ENCODE peak calls at places on chromosome 22, in six cellular contexts. One of them, this sample, is unnamed.

GRCh38 chr22:46577361-46578249 is 40.2 kb upstream of the CELSR1 start:
- DNase-seq in AG10803: no peak
- DNase-seq in RWPE1: no peak
- DNase-seq in lung: no peak
- DNase-seq in MM.1S: no peak
- DNase-seq in nephron progenitor cell: no peak
- DNase-seq in this sample: no peak

GRCh38 chr22:43862074-43862881 is at the start of gene SULT4A1:
- DNase-seq in AG10803: no peak
- DNase-seq in MM.1S: no peak
- DNase-seq in RWPE1: peak
- DNase-seq in nephron progenitor cell: peak
- DNase-seq in lung: no peak
- DNase-seq in this sample: no peak

GRCh38 chr22:44210721-44211120 is 30.0 kb downstream of the PARVG start:
- DNase-seq in lung: no peak
- DNase-seq in AG10803: peak
- DNase-seq in RWPE1: no peak
- DNase-seq in MM.1S: no peak
- DNase-seq in nephron progenitor cell: no peak
- DNase-seq in this sample: no peak

GRCh38 chr22:21707677-21708076 is 27.9 kb downstream of the YPEL1 start:
- DNase-seq in AG10803: no peak
- DNase-seq in RWPE1: no peak
- DNase-seq in lung: no peak
- DNase-seq in MM.1S: no peak
- DNase-seq in nephron progenitor cell: no peak
- DNase-seq in this sample: no peak

GRCh38 chr22:40451230-40451629 is 80.8 kb downstream of the SGSM3 start:
- DNase-seq in RWPE1: no peak
- DNase-seq in MM.1S: no peak
- DNase-seq in lung: no peak
- DNase-seq in nephron progenitor cell: no peak
- DNase-seq in AG10803: peak
- DNase-seq in this sample: no peak

GRCh38 chr22:19448739-19449421 is 1.4 kb upstream of the C22orf39 start:
- DNase-seq in MM.1S: peak
- DNase-seq in lung: no peak
- DNase-seq in nephron progenitor cell: no peak
- DNase-seq in AG10803: no peak
- DNase-seq in RWPE1: no peak
- DNase-seq in this sample: peak

GRCh38 chr22:16961477-16962186 is 46.4 kb downstream of the GAB4 start:
- DNase-seq in nephron progenitor cell: no peak
- DNase-seq in AG10803: no peak
- DNase-seq in lung: peak
- DNase-seq in MM.1S: no peak
- DNase-seq in RWPE1: no peak
- DNase-seq in this sample: peak

GRCh38 chr22:37715760-37716159 is 18.9 kb downstream of the TRIOBP start:
- DNase-seq in lung: no peak
- DNase-seq in MM.1S: no peak
- DNase-seq in nephron progenitor cell: no peak
- DNase-seq in AG10803: no peak
- DNase-seq in RWPE1: no peak
- DNase-seq in this sample: no peak

GRCh38 chr22:27986937-27987336 is 67.9 kb upstream of the PITPNB start:
- DNase-seq in lung: no peak
- DNase-seq in nephron progenitor cell: no peak
- DNase-seq in RWPE1: no peak
- DNase-seq in AG10803: no peak
- DNase-seq in MM.1S: no peak
- DNase-seq in this sample: no peak

GRCh38 chr22:27984723-27985122 is 65.7 kb upstream of the PITPNB start:
- DNase-seq in RWPE1: no peak
- DNase-seq in MM.1S: no peak
- DNase-seq in AG10803: no peak
- DNase-seq in nephron progenitor cell: no peak
- DNase-seq in lung: no peak
- DNase-seq in this sample: no peak

GRCh38 chr22:27984001-27984695 is 65.1 kb upstream of the PITPNB start:
- DNase-seq in nephron progenitor cell: no peak
- DNase-seq in AG10803: no peak
- DNase-seq in RWPE1: no peak
- DNase-seq in MM.1S: no peak
- DNase-seq in lung: no peak
- DNase-seq in this sample: no peak

GRCh38 chr22:27986459-27986858 is 67.4 kb upstream of the PITPNB start:
- DNase-seq in RWPE1: no peak
- DNase-seq in AG10803: no peak
- DNase-seq in lung: no peak
- DNase-seq in nephron progenitor cell: no peak
- DNase-seq in MM.1S: no peak
- DNase-seq in this sample: no peak

DNA sequence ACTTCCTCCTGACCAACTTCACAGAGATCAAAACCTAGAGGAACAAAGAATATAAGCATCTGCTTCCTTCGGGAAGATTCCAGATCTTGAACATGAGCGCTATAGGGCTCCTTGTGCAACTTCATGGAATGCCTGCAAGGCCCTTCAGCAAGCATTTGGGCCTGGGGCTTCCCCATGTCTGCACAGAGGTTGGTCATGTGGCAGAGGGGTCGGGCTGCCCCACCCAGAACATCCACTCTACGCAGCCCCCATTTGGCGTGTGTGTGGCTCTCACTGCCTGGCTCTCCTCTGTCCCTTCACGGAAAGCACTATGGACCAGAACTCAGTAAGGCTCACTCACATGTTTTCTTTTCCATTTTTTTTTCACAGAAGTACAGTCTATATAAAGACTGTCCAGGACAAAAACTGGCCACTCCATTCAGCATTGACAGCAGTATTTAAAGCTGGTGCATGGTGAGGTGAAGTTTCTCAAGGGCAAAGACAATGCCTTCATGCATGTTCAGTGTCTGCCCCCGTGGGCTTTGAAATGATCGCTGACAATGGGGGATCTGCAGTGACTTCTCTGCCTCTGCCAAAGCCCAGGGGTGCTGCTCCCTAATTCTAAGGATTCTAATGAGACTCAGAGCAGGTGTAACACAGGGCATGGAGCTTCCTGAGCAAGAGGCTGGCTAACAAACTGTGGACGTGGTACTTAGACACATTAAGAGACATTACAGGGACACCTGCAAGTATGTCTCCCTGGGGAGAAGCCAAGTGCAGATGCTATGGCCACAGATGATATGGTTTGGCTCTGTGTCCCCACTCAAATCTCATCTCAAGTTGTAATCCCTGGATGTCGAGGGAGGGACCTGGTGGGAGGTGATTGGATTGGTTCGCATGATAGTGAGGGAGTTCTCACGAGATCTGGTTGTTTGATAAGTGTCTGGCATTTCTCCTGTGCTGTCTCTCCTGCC is 66.5 kb upstream of the PITPNB start:
- DNase-seq in lung: no peak
- DNase-seq in RWPE1: no peak
- DNase-seq in nephron progenitor cell: no peak
- DNase-seq in AG10803: no peak
- DNase-seq in MM.1S: no peak
- DNase-seq in this sample: no peak
- TF ChIP-seq CTCF in lung: no peak
- TF ChIP-seq CTCF in RWPE1: no peak
- TF ChIP-seq CTCF in nephron progenitor cell: no peak
- TF ChIP-seq CTCF in AG10803: no peak
- TF ChIP-seq CTCF in MM.1S: no peak
- TF ChIP-seq CTCF in this sample: no peak

DNA sequence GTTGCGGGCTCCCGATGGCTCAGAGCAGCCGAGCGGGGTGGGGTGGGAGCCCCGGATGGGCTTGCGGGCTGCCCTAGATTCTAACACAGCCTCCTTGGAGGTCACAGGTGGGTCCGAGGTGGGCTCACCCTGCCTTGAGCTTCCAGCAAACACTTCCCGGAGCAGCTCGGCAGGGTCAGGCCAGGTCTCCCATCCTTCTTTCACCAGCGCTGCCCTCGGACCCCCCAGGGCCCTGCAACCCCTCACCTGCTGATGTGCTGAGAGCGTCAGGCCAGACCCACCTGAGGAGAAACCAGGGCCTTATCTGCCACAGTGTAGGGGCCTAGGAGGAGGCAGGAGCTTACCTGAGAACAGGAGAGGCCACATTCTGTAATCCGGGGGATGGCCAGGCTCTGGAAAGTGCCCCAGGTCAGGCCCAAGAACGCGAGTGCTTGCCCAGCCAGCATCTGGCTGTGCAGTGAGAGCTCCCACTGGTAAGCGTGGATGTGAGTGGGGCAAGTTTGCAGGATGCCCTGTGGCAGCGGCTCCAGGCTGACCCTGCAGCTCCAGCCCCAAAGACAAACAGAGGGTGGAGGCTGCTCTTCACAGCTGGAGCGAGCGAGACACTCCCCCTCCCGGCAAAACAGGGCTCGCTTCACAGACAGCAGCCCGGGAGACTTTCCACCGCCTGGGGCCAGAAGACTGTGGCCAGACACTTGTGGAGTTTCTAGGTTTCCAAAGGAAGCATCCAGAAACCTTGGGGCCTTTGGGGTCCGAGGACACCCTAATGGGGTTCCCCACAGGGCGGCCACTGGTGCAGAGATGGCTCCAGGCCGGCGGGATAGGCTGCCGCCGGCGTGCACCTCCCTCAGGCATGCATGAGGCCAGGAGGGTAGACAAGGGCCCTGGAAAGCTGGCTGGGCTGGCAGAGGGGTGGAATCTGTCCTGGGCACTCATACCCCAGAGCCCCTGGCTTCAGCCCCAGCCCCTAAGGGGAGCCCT is at the start of gene IL17REL:
- DNase-seq in MM.1S: no peak
- DNase-seq in nephron progenitor cell: peak
- DNase-seq in AG10803: peak
- DNase-seq in RWPE1: no peak
- DNase-seq in lung: no peak
- DNase-seq in this sample: no peak
- TF ChIP-seq CTCF in MM.1S: no peak
- TF ChIP-seq CTCF in nephron progenitor cell: no peak
- TF ChIP-seq CTCF in AG10803: peak
- TF ChIP-seq CTCF in RWPE1: no peak
- TF ChIP-seq CTCF in lung: no peak
- TF ChIP-seq CTCF in this sample: no peak

DNA sequence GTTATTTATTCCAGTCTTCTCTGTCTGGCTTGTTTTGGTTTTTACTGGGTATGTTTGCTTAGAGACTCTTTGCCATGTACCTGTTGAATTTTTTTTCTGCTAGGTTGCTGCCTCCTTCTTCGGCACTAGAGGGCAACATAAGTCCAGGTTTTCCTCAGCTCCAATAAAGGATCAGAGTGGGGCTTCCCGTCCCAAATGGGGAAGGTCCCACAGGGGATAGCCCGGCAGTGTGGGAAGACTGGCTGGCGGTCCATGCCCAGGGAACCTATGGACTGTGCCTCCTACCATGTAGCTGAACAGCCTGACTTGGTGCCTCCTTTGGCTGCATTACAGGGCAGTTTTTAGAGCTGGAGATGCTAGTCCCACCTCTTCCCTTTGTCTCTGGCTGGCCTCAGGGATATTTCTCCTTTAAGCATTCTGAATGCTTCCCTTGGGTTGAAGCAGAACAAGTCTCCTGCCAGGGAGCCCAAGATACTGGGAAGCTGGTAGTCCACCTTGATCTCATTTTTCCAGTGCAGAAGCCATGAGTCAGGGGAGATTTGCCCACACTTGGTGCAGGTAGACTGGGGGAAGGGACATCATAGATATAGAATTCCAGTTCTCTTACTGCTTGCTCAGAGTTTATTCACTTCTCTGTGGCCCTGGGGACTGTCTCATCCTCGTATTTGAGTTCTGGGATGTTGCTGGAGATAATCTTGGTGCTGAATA is 60.2 kb downstream of the BRD1 start:
- DNase-seq in AG10803: peak
- DNase-seq in MM.1S: peak
- DNase-seq in lung: no peak
- DNase-seq in nephron progenitor cell: no peak
- DNase-seq in RWPE1: no peak
- DNase-seq in this sample: peak
- TF ChIP-seq CTCF in AG10803: peak
- TF ChIP-seq CTCF in MM.1S: peak
- TF ChIP-seq CTCF in lung: peak
- TF ChIP-seq CTCF in nephron progenitor cell: peak
- TF ChIP-seq CTCF in RWPE1: peak
- TF ChIP-seq CTCF in this sample: peak

DNA sequence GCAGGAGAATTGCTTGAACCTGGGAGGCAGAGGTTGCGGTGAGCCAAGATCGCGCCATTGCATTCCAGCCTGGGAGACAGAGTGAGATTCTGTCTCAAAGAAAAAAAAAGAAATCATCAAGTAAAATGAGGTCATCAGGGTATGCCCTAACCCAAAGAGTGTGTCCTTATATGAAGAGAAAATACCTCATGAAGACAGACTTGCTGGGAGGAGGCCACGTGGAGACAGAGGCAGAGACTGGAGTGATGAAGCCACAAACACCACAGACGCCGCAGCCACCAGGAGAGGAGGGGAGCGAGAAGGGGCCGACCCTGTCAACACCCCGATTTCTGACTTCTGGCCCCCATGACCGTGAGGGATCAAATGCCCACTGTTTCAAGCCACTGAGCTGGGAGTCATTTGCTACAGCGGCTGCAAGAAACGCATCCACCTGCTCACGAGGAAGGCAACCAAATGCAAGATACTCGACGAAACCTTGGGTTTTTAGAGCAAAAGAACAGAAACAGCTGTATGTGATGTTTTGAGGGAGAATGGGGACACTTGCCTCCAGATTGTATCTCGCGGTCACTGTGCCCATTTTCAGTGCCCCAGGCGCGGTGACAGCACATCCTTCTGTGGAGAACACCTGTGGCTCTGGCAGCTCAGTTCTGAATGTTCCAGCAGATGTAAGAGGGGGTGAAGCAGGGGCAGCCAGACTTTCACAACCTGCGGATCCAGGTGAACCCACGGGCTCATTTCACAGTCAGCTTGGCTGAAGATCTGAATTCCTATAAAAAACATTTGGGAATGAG is 1317.2 kb downstream of the TBC1D22A start:
- DNase-seq in lung: no peak
- DNase-seq in nephron progenitor cell: no peak
- DNase-seq in AG10803: no peak
- DNase-seq in MM.1S: peak
- DNase-seq in RWPE1: no peak
- DNase-seq in this sample: no peak
- TF ChIP-seq CTCF in lung: no peak
- TF ChIP-seq CTCF in nephron progenitor cell: no peak
- TF ChIP-seq CTCF in AG10803: no peak
- TF ChIP-seq CTCF in MM.1S: no peak
- TF ChIP-seq CTCF in RWPE1: no peak
- TF ChIP-seq CTCF in this sample: no peak

GRCh38 chr22:32665676-32666075 is 135.8 kb upstream of the TIMP3 start:
- DNase-seq in RWPE1: peak
- DNase-seq in nephron progenitor cell: no peak
- DNase-seq in lung: no peak
- DNase-seq in AG10803: no peak
- DNase-seq in MM.1S: no peak
- DNase-seq in this sample: no peak
- TF ChIP-seq CTCF in RWPE1: no peak
- TF ChIP-seq CTCF in nephron progenitor cell: no peak
- TF ChIP-seq CTCF in lung: no peak
- TF ChIP-seq CTCF in AG10803: no peak
- TF ChIP-seq CTCF in MM.1S: no peak
- TF ChIP-seq CTCF in this sample: no peak